ENCODE peak calls at places on chromosomes 12 and 14, in five cellular contexts. O, R, V, N and H are unnamed samples.

GRCh38 chr14:24364841-24365240 is 3.1 kb upstream of the NFATC4 start:
- DNase-seq in O (no peak), R (no peak), V (no peak), N (no peak), H (no peak)

GRCh38 chr12:82797480-82797879 is 110.8 kb downstream of the TMTC2 start:
- DNase-seq in O (no peak), R (no peak), V (no peak), N (no peak), H (no peak)

GRCh38 chr12:69056743-69057515 is 124.0 kb upstream of the CPM start:
- DNase-seq in O (no peak), R (no peak), V (no peak), N (no peak), H (no peak)

GRCh38 chr12:112294793-112295192 is 87.4 kb downstream of the HECTD4 start:
- DNase-seq in O (no peak), R (no peak), V (no peak), N (no peak), H (no peak)

GRCh38 chr12:7130537-7130790 is 293 bp downstream of the CLSTN3 start:
- DNase-seq in O (no peak), R (no peak), V (no peak), N (no peak), H (no peak)

GRCh38 chr14:21749306-21749868 is 75.8 kb upstream of the OR4E1 start:
- DNase-seq in O (no peak), R (no peak), V (no peak), N (no peak), H (no peak)

GRCh38 chr12:49552014-49552413 is 13.2 kb downstream of the KCNH3 start:
- DNase-seq in O (peak; percentile 55), R (no peak), V (no peak), N (no peak), H (no peak)

GRCh38 chr12:108779998-108780688 is 48.8 kb upstream of the CORO1C start:
- DNase-seq in O (no peak), R (no peak), V (no peak), N (no peak), H (no peak)

GRCh38 chr12:76422878-76423438 is 74.7 kb upstream of the BBS10 start:
- DNase-seq in O (no peak), R (no peak), V (no peak), N (no peak), H (no peak)